ENCODE peak calls at places on chromosomes 3 and 15, in eight cellular contexts. One of them, this sample, is unnamed.

GRCh38 chr3:10570196-10570946 is 65.0 kb upstream of the ATP2B2 start:
- DNase-seq in sigmoid colon: no peak
- DNase-seq in GM12865: no peak
- DNase-seq in fibroblast of lung: no peak
- DNase-seq in neuronal stem cell: no peak
- DNase-seq in SW480: no peak
- DNase-seq in small intestine: no peak
- DNase-seq in H1: no peak
- DNase-seq in this sample: no peak

GRCh38 chr3:50238549-50239026 is 2.6 kb downstream of the GNAI2 start:
- DNase-seq in sigmoid colon: peak; percentile 96
- DNase-seq in H1: no peak
- DNase-seq in GM12865: no peak
- DNase-seq in SW480: peak; percentile 45
- DNase-seq in fibroblast of lung: no peak
- DNase-seq in neuronal stem cell: no peak
- DNase-seq in small intestine: peak; percentile 95
- DNase-seq in this sample: no peak

GRCh38 chr3:20912406-20912805 is 726.4 kb upstream of the SGO1 start:
- DNase-seq in neuronal stem cell: no peak
- DNase-seq in SW480: no peak
- DNase-seq in H1: no peak
- DNase-seq in small intestine: no peak
- DNase-seq in fibroblast of lung: no peak
- DNase-seq in sigmoid colon: no peak
- DNase-seq in GM12865: no peak
- DNase-seq in this sample: no peak

GRCh38 chr3:196454935-196455334 is 22.7 kb upstream of the UBXN7 start:
- DNase-seq in H1: no peak
- DNase-seq in sigmoid colon: no peak
- DNase-seq in GM12865: no peak
- DNase-seq in SW480: no peak
- DNase-seq in small intestine: no peak
- DNase-seq in fibroblast of lung: no peak
- DNase-seq in neuronal stem cell: no peak
- DNase-seq in this sample: peak; percentile 51

GRCh38 chr3:4981160-4981687 is 2.0 kb downstream of the BHLHE40 start:
- DNase-seq in H1: no peak
- DNase-seq in small intestine: peak; percentile 44
- DNase-seq in sigmoid colon: no peak
- DNase-seq in fibroblast of lung: peak; percentile 33
- DNase-seq in GM12865: no peak
- DNase-seq in SW480: no peak
- DNase-seq in neuronal stem cell: no peak
- DNase-seq in this sample: no peak

GRCh38 chr3:46848271-46849097 is 14.8 kb downstream of the MYL3 start:
- DNase-seq in neuronal stem cell: no peak
- DNase-seq in small intestine: no peak
- DNase-seq in GM12865: peak; percentile 36
- DNase-seq in H1: no peak
- DNase-seq in SW480: no peak
- DNase-seq in fibroblast of lung: peak; percentile 48
- DNase-seq in sigmoid colon: peak; percentile 66
- DNase-seq in this sample: no peak

GRCh38 chr15:23877502-23878412 is 190.7 kb upstream of the NDN start:
- DNase-seq in SW480: peak; percentile 24
- DNase-seq in neuronal stem cell: peak; percentile 65
- DNase-seq in GM12865: peak; percentile 4
- DNase-seq in sigmoid colon: no peak
- DNase-seq in small intestine: peak; percentile 25
- DNase-seq in H1: no peak
- DNase-seq in fibroblast of lung: peak; percentile 14
- DNase-seq in this sample: no peak

GRCh38 chr3:23859839-23860382 is 54.2 kb downstream of the UBE2E1 start:
- DNase-seq in SW480: no peak
- DNase-seq in fibroblast of lung: no peak
- DNase-seq in H1: no peak
- DNase-seq in small intestine: no peak
- DNase-seq in sigmoid colon: no peak
- DNase-seq in GM12865: peak; percentile 16
- DNase-seq in neuronal stem cell: no peak
- DNase-seq in this sample: no peak

GRCh38 chr3:16496408-16497222 is 16.9 kb downstream of the RFTN1 start:
- DNase-seq in H1: no peak
- DNase-seq in neuronal stem cell: no peak
- DNase-seq in SW480: no peak
- DNase-seq in sigmoid colon: no peak
- DNase-seq in GM12865: peak; percentile 44
- DNase-seq in small intestine: no peak
- DNase-seq in fibroblast of lung: no peak
- DNase-seq in this sample: no peak

GRCh38 chr15:94083467-94083991 is 147.8 kb upstream of the MCTP2 start:
- DNase-seq in fibroblast of lung: peak; percentile 35
- DNase-seq in H1: no peak
- DNase-seq in neuronal stem cell: no peak
- DNase-seq in small intestine: no peak
- DNase-seq in SW480: no peak
- DNase-seq in sigmoid colon: peak; percentile 73
- DNase-seq in GM12865: no peak
- DNase-seq in this sample: peak; percentile 38

This sample was measured in AG09309.